ENCODE peak calls at places on chromosomes 1 and 21, in eight cellular contexts. One of them, this sample, is unnamed.

GRCh38 chr1:18945401-18945849 is 11.1 kb downstream of the IFFO2 start:
- DNase-seq in uterus: peak; percentile 87
- DNase-seq in sigmoid colon: peak; percentile 81
- DNase-seq in NT2/D1: no peak
- DNase-seq in CD8-positive, alpha-beta memory T cell: no peak
- DNase-seq in heart left ventricle: peak; percentile 58
- DNase-seq in mesenchymal stem cell: peak; percentile 92
- DNase-seq in prostate gland: peak; percentile 63
- DNase-seq in this sample: no peak

GRCh38 chr1:89555550-89555949 is 30.9 kb downstream of the LRRC8B start:
- DNase-seq in uterus: no peak
- DNase-seq in sigmoid colon: no peak
- DNase-seq in NT2/D1: no peak
- DNase-seq in CD8-positive, alpha-beta memory T cell: no peak
- DNase-seq in heart left ventricle: no peak
- DNase-seq in mesenchymal stem cell: no peak
- DNase-seq in prostate gland: no peak
- DNase-seq in this sample: no peak

GRCh38 chr1:154446292-154446691 is 41.1 kb downstream of the IL6R start:
- DNase-seq in uterus: peak; percentile 61
- DNase-seq in sigmoid colon: peak; percentile 80
- DNase-seq in NT2/D1: no peak
- DNase-seq in CD8-positive, alpha-beta memory T cell: no peak
- DNase-seq in heart left ventricle: no peak
- DNase-seq in mesenchymal stem cell: peak; percentile 94
- DNase-seq in prostate gland: no peak
- DNase-seq in this sample: no peak

GRCh38 chr1:6278263-6278662 is 17.4 kb upstream of the GPR153 start:
- DNase-seq in uterus: no peak
- DNase-seq in sigmoid colon: no peak
- DNase-seq in NT2/D1: no peak
- DNase-seq in CD8-positive, alpha-beta memory T cell: no peak
- DNase-seq in heart left ventricle: no peak
- DNase-seq in mesenchymal stem cell: no peak
- DNase-seq in prostate gland: no peak
- DNase-seq in this sample: no peak

GRCh38 chr1:6126028-6126427 is 54.1 kb downstream of the CHD5 start:
- DNase-seq in uterus: no peak
- DNase-seq in sigmoid colon: peak; percentile 44
- DNase-seq in NT2/D1: no peak
- DNase-seq in CD8-positive, alpha-beta memory T cell: no peak
- DNase-seq in heart left ventricle: no peak
- DNase-seq in mesenchymal stem cell: no peak
- DNase-seq in prostate gland: no peak
- DNase-seq in this sample: no peak

GRCh38 chr1:109927908-109928307 is 17.3 kb downstream of the CSF1 start:
- DNase-seq in uterus: peak; percentile 91
- DNase-seq in sigmoid colon: peak; percentile 94
- DNase-seq in NT2/D1: no peak
- DNase-seq in CD8-positive, alpha-beta memory T cell: no peak
- DNase-seq in heart left ventricle: peak; percentile 86
- DNase-seq in mesenchymal stem cell: peak; percentile 81
- DNase-seq in prostate gland: peak; percentile 56
- DNase-seq in this sample: peak; percentile 83

GRCh38 chr21:38637161-38637560 is 138.9 kb upstream of the ERG start:
- DNase-seq in uterus: no peak
- DNase-seq in sigmoid colon: no peak
- DNase-seq in NT2/D1: no peak
- DNase-seq in CD8-positive, alpha-beta memory T cell: no peak
- DNase-seq in heart left ventricle: no peak
- DNase-seq in mesenchymal stem cell: no peak
- DNase-seq in prostate gland: no peak
- DNase-seq in this sample: no peak

GRCh38 chr1:77759090-77760028 is at the start of gene USP33:
- DNase-seq in uterus: peak; percentile 83
- DNase-seq in sigmoid colon: peak; percentile 91
- DNase-seq in NT2/D1: peak; percentile 91
- DNase-seq in CD8-positive, alpha-beta memory T cell: peak; percentile 90
- DNase-seq in heart left ventricle: peak; percentile 90
- DNase-seq in mesenchymal stem cell: peak; percentile 88
- DNase-seq in prostate gland: peak; percentile 88
- DNase-seq in this sample: peak; percentile 88

GRCh38 chr21:45889961-45890360 is 91.6 kb upstream of the COL6A1 start:
- DNase-seq in uterus: no peak
- DNase-seq in sigmoid colon: no peak
- DNase-seq in NT2/D1: no peak
- DNase-seq in CD8-positive, alpha-beta memory T cell: no peak
- DNase-seq in heart left ventricle: no peak
- DNase-seq in mesenchymal stem cell: peak; percentile 33
- DNase-seq in prostate gland: no peak
- DNase-seq in this sample: no peak

GRCh38 chr1:217389895-217390294 is 241.0 kb downstream of the GPATCH2 start:
- DNase-seq in uterus: no peak
- DNase-seq in sigmoid colon: no peak
- DNase-seq in NT2/D1: no peak
- DNase-seq in CD8-positive, alpha-beta memory T cell: no peak
- DNase-seq in heart left ventricle: no peak
- DNase-seq in mesenchymal stem cell: no peak
- DNase-seq in prostate gland: no peak
- DNase-seq in this sample: no peak

GRCh38 chr1:228899421-228899956 is 164.2 kb downstream of the RHOU start:
- DNase-seq in uterus: no peak
- DNase-seq in sigmoid colon: no peak
- DNase-seq in NT2/D1: no peak
- DNase-seq in CD8-positive, alpha-beta memory T cell: no peak
- DNase-seq in heart left ventricle: no peak
- DNase-seq in mesenchymal stem cell: no peak
- DNase-seq in prostate gland: no peak
- DNase-seq in this sample: no peak

GRCh38 chr1:238552271-238552670 is 661.5 kb upstream of the ZP4 start:
- DNase-seq in uterus: no peak
- DNase-seq in sigmoid colon: no peak
- DNase-seq in NT2/D1: no peak
- DNase-seq in CD8-positive, alpha-beta memory T cell: no peak
- DNase-seq in heart left ventricle: no peak
- DNase-seq in mesenchymal stem cell: no peak
- DNase-seq in prostate gland: no peak
- DNase-seq in this sample: no peak

GRCh38 chr1:223001653-223002634 is 141.1 kb downstream of the TLR5 start:
- DNase-seq in uterus: no peak
- DNase-seq in sigmoid colon: no peak
- DNase-seq in NT2/D1: no peak
- DNase-seq in CD8-positive, alpha-beta memory T cell: no peak
- DNase-seq in heart left ventricle: no peak
- DNase-seq in mesenchymal stem cell: no peak
- DNase-seq in prostate gland: no peak
- DNase-seq in this sample: no peak

GRCh38 chr21:17146426-17146825 is 366.4 kb upstream of the CXADR start:
- DNase-seq in uterus: no peak
- DNase-seq in sigmoid colon: no peak
- DNase-seq in NT2/D1: no peak
- DNase-seq in CD8-positive, alpha-beta memory T cell: no peak
- DNase-seq in heart left ventricle: no peak
- DNase-seq in mesenchymal stem cell: no peak
- DNase-seq in prostate gland: no peak
- DNase-seq in this sample: no peak

GRCh38 chr1:92583821-92584760 is 97.4 kb upstream of the GFI1 start:
- DNase-seq in uterus: no peak
- DNase-seq in sigmoid colon: no peak
- DNase-seq in NT2/D1: no peak
- DNase-seq in CD8-positive, alpha-beta memory T cell: no peak
- DNase-seq in heart left ventricle: no peak
- DNase-seq in mesenchymal stem cell: peak; percentile 70
- DNase-seq in prostate gland: no peak
- DNase-seq in this sample: no peak

GRCh38 chr1:209403921-209404320 is 179.6 kb upstream of the CAMK1G start:
- DNase-seq in uterus: no peak
- DNase-seq in sigmoid colon: no peak
- DNase-seq in NT2/D1: no peak
- DNase-seq in CD8-positive, alpha-beta memory T cell: no peak
- DNase-seq in heart left ventricle: no peak
- DNase-seq in mesenchymal stem cell: no peak
- DNase-seq in prostate gland: no peak
- DNase-seq in this sample: no peak

GRCh38 chr1:248373761-248374160 is 1.8 kb upstream of the OR2T6 start:
- DNase-seq in uterus: no peak
- DNase-seq in sigmoid colon: no peak
- DNase-seq in NT2/D1: peak; percentile 13
- DNase-seq in CD8-positive, alpha-beta memory T cell: no peak
- DNase-seq in heart left ventricle: no peak
- DNase-seq in mesenchymal stem cell: no peak
- DNase-seq in prostate gland: no peak
- DNase-seq in this sample: peak; percentile 75

GRCh38 chr21:43585924-43586411 is 73.3 kb downstream of the HSF2BP start:
- DNase-seq in uterus: peak; percentile 81
- DNase-seq in sigmoid colon: peak; percentile 84
- DNase-seq in NT2/D1: peak; percentile 87
- DNase-seq in CD8-positive, alpha-beta memory T cell: no peak
- DNase-seq in heart left ventricle: peak; percentile 50
- DNase-seq in mesenchymal stem cell: peak; percentile 97
- DNase-seq in prostate gland: peak; percentile 95
- DNase-seq in this sample: peak; percentile 89

GRCh38 chr1:42935313-42935624 is 23.4 kb downstream of the SLC2A1 start:
- DNase-seq in uterus: peak; percentile 8
- DNase-seq in sigmoid colon: peak; percentile 67
- DNase-seq in NT2/D1: no peak
- DNase-seq in CD8-positive, alpha-beta memory T cell: peak; percentile 8
- DNase-seq in heart left ventricle: no peak
- DNase-seq in mesenchymal stem cell: no peak
- DNase-seq in prostate gland: no peak
- DNase-seq in this sample: no peak

GRCh38 chr21:24147674-24148073 is 1459.6 kb downstream of the MRPL39 start:
- DNase-seq in uterus: no peak
- DNase-seq in sigmoid colon: no peak
- DNase-seq in NT2/D1: no peak
- DNase-seq in CD8-positive, alpha-beta memory T cell: no peak
- DNase-seq in heart left ventricle: no peak
- DNase-seq in mesenchymal stem cell: no peak
- DNase-seq in prostate gland: no peak
- DNase-seq in this sample: no peak

DNA sequence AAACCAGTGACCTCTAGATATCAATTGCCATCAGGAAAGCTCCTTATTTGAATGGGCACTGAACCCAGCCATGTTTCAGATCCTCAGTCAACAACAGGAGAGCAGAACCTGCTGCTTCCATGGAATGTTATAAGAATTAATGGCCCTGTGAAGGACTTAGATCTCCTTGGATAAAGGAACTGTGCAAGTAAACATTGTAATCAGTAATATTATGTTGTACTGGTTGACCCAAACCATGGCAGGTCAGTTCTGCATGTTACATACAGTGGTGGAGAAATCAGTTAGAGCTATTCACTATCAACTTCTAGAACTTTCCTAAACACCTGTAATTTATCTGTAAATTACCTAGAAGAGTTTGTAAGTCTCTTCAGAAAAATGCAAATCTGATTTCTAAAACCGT is 11.2 kb upstream of the CLDN8 start:
- DNase-seq in uterus: no peak
- DNase-seq in sigmoid colon: no peak
- DNase-seq in NT2/D1: no peak
- DNase-seq in CD8-positive, alpha-beta memory T cell: no peak
- DNase-seq in heart left ventricle: no peak
- DNase-seq in mesenchymal stem cell: peak; percentile 1
- DNase-seq in prostate gland: peak; percentile 15
- DNase-seq in this sample: no peak
- H3K4me3 ChIP-seq in uterus: no peak overlapping the region
- H3K4me3 ChIP-seq in sigmoid colon: no peak overlapping the region
- H3K4me3 ChIP-seq in NT2/D1: no peak overlapping the region
- H3K4me3 ChIP-seq in CD8-positive, alpha-beta memory T cell: no peak overlapping the region
- H3K4me3 ChIP-seq in heart left ventricle: no peak overlapping the region
- H3K4me3 ChIP-seq in mesenchymal stem cell: peak overlapping the region; percentile 21
- H3K4me3 ChIP-seq in prostate gland: no peak overlapping the region
- H3K4me3 ChIP-seq in this sample: no peak overlapping the region

GRCh38 chr1:163999131-163999530 is 559.9 kb upstream of the PBX1 start:
- DNase-seq in uterus: no peak
- DNase-seq in sigmoid colon: no peak
- DNase-seq in NT2/D1: no peak
- DNase-seq in CD8-positive, alpha-beta memory T cell: no peak
- DNase-seq in heart left ventricle: no peak
- DNase-seq in mesenchymal stem cell: no peak
- DNase-seq in prostate gland: no peak
- DNase-seq in this sample: no peak
- H3K9me3 ChIP-seq in uterus: no peaks in the 10 kb centered on the region
- H3K9me3 ChIP-seq in sigmoid colon: no peaks in the 10 kb centered on the region
- H3K9me3 ChIP-seq in NT2/D1: no peaks in the 10 kb centered on the region
- H3K9me3 ChIP-seq in CD8-positive, alpha-beta memory T cell: no peaks in the 10 kb centered on the region
- H3K9me3 ChIP-seq in heart left ventricle: no peaks in the 10 kb centered on the region
- H3K9me3 ChIP-seq in mesenchymal stem cell: peaks cover 30% of the 10 kb centered on the region
- H3K9me3 ChIP-seq in prostate gland: no peaks in the 10 kb centered on the region
- H3K9me3 ChIP-seq in this sample: no peaks in the 10 kb centered on the region

DNA sequence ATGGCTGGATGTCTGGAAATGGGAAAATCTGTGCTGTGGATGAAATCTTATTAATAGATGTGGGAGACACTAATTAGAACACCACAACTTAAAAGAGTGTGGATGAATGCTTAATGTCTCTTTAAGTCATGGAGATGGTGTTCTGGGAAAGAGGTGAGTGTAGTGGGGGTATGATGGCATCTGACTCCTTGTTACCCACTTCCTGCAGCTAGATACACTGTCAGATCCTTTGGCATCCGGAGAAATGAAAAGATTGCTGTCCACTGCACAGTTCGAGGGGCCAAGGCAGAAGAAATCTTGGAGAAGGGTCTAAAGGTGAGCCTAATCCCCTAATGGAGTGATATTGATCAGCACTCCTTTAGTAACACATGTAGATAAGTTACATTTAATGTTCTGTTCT is 2.0 kb downstream of the RPL11 start:
- DNase-seq in uterus: no peak
- DNase-seq in sigmoid colon: no peak
- DNase-seq in NT2/D1: no peak
- DNase-seq in CD8-positive, alpha-beta memory T cell: no peak
- DNase-seq in heart left ventricle: no peak
- DNase-seq in mesenchymal stem cell: no peak
- DNase-seq in prostate gland: no peak
- DNase-seq in this sample: no peak
- H3K36me3 ChIP-seq in uterus: no peaks in the 10 kb centered on the region
- H3K36me3 ChIP-seq in sigmoid colon: peaks cover 30% of the 10 kb centered on the region
- H3K36me3 ChIP-seq in NT2/D1: peaks cover 57% of the 10 kb centered on the region
- H3K36me3 ChIP-seq in CD8-positive, alpha-beta memory T cell: peaks cover 56% of the 10 kb centered on the region
- H3K36me3 ChIP-seq in heart left ventricle: peaks cover 62% of the 10 kb centered on the region
- H3K36me3 ChIP-seq in mesenchymal stem cell: peaks cover 31% of the 10 kb centered on the region
- H3K36me3 ChIP-seq in prostate gland: peaks cover 5% of the 10 kb centered on the region
- H3K36me3 ChIP-seq in this sample: peaks cover 67% of the 10 kb centered on the region

GRCh38 chr1:149926296-149926695 is 1.3 kb downstream of the SF3B4 start:
- DNase-seq in uterus: no peak
- DNase-seq in sigmoid colon: no peak
- DNase-seq in NT2/D1: no peak
- DNase-seq in CD8-positive, alpha-beta memory T cell: no peak
- DNase-seq in heart left ventricle: no peak
- DNase-seq in mesenchymal stem cell: no peak
- DNase-seq in prostate gland: no peak
- DNase-seq in this sample: no peak
- H3K4me3 ChIP-seq in uterus: peak overlapping the region; percentile 84
- H3K4me3 ChIP-seq in sigmoid colon: peak overlapping the region; percentile 94
- H3K4me3 ChIP-seq in NT2/D1: peak overlapping the region; percentile 98
- H3K4me3 ChIP-seq in CD8-positive, alpha-beta memory T cell: peak overlapping the region; percentile 11
- H3K4me3 ChIP-seq in heart left ventricle: peak overlapping the region; percentile 98
- H3K4me3 ChIP-seq in mesenchymal stem cell: peak overlapping the region; percentile 97
- H3K4me3 ChIP-seq in prostate gland: no peak overlapping the region
- H3K4me3 ChIP-seq in this sample: peak overlapping the region; percentile 98

This sample was measured in MG63.